ENCODE peak calls at places on chromosomes 13 and 19, in four cellular contexts. One of them, this sample, is unnamed.

GRCh38 chr13:47299316-47299715 is 402.5 kb upstream of the HTR2A start:
- DNase-seq in activated CD4-positive, CD25-positive, alpha-beta regulatory T cell: no peak
- DNase-seq in Kasumi-1: no peak
- DNase-seq in stimulated activated CD4-positive, alpha-beta T cell treated with anti-CD3 and anti-CD28 coated beads, TNF-alpha, amount 100 ng/mL, for 24 hours: no peak
- DNase-seq in this sample: no peak

GRCh38 chr13:81781471-81781870 is 1440.5 kb upstream of the SPRY2 start:
- DNase-seq in activated CD4-positive, CD25-positive, alpha-beta regulatory T cell: no peak
- DNase-seq in Kasumi-1: no peak
- DNase-seq in stimulated activated CD4-positive, alpha-beta T cell treated with anti-CD3 and anti-CD28 coated beads, TNF-alpha, amount 100 ng/mL, for 24 hours: no peak
- DNase-seq in this sample: no peak

GRCh38 chr13:109569938-109570711 is 216.3 kb downstream of the IRS2 start:
- DNase-seq in activated CD4-positive, CD25-positive, alpha-beta regulatory T cell: no peak
- DNase-seq in Kasumi-1: no peak
- DNase-seq in stimulated activated CD4-positive, alpha-beta T cell treated with anti-CD3 and anti-CD28 coated beads, TNF-alpha, amount 100 ng/mL, for 24 hours: peak
- DNase-seq in this sample: no peak

GRCh38 chr19:55373993-55374757 is 2.5 kb upstream of the TMEM190 start:
- DNase-seq in activated CD4-positive, CD25-positive, alpha-beta regulatory T cell: no peak
- DNase-seq in Kasumi-1: no peak
- DNase-seq in stimulated activated CD4-positive, alpha-beta T cell treated with anti-CD3 and anti-CD28 coated beads, TNF-alpha, amount 100 ng/mL, for 24 hours: no peak
- DNase-seq in this sample: peak

GRCh38 chr19:4473708-4474503 is 1.8 kb downstream of the HDGFL2 start:
- DNase-seq in activated CD4-positive, CD25-positive, alpha-beta regulatory T cell: no peak
- DNase-seq in Kasumi-1: no peak
- DNase-seq in stimulated activated CD4-positive, alpha-beta T cell treated with anti-CD3 and anti-CD28 coated beads, TNF-alpha, amount 100 ng/mL, for 24 hours: no peak
- DNase-seq in this sample: no peak

GRCh38 chr19:806815-807421 is 9.7 kb downstream of the PTBP1 start:
- DNase-seq in activated CD4-positive, CD25-positive, alpha-beta regulatory T cell: no peak
- DNase-seq in Kasumi-1: no peak
- DNase-seq in stimulated activated CD4-positive, alpha-beta T cell treated with anti-CD3 and anti-CD28 coated beads, TNF-alpha, amount 100 ng/mL, for 24 hours: no peak
- DNase-seq in this sample: no peak

GRCh38 chr13:91360246-91360751 is 12.8 kb downstream of the MIR17HG start:
- DNase-seq in activated CD4-positive, CD25-positive, alpha-beta regulatory T cell: no peak
- DNase-seq in Kasumi-1: peak
- DNase-seq in stimulated activated CD4-positive, alpha-beta T cell treated with anti-CD3 and anti-CD28 coated beads, TNF-alpha, amount 100 ng/mL, for 24 hours: no peak
- DNase-seq in this sample: no peak

GRCh38 chr19:34261335-34262109 is 7.2 kb downstream of the GARRE1 start:
- DNase-seq in activated CD4-positive, CD25-positive, alpha-beta regulatory T cell: no peak
- DNase-seq in Kasumi-1: no peak
- DNase-seq in stimulated activated CD4-positive, alpha-beta T cell treated with anti-CD3 and anti-CD28 coated beads, TNF-alpha, amount 100 ng/mL, for 24 hours: no peak
- DNase-seq in this sample: no peak

GRCh38 chr13:72651196-72651595 is 76.2 kb downstream of the MZT1 start:
- DNase-seq in activated CD4-positive, CD25-positive, alpha-beta regulatory T cell: no peak
- DNase-seq in Kasumi-1: peak
- DNase-seq in stimulated activated CD4-positive, alpha-beta T cell treated with anti-CD3 and anti-CD28 coated beads, TNF-alpha, amount 100 ng/mL, for 24 hours: no peak
- DNase-seq in this sample: no peak

GRCh38 chr19:11204943-11205349 is 7.6 kb upstream of the KANK2 start:
- DNase-seq in activated CD4-positive, CD25-positive, alpha-beta regulatory T cell: no peak
- DNase-seq in Kasumi-1: no peak
- DNase-seq in stimulated activated CD4-positive, alpha-beta T cell treated with anti-CD3 and anti-CD28 coated beads, TNF-alpha, amount 100 ng/mL, for 24 hours: no peak
- DNase-seq in this sample: no peak

GRCh38 chr13:79829880-79830279 is 348.9 kb downstream of the NDFIP2 start:
- DNase-seq in activated CD4-positive, CD25-positive, alpha-beta regulatory T cell: no peak
- DNase-seq in Kasumi-1: no peak
- DNase-seq in stimulated activated CD4-positive, alpha-beta T cell treated with anti-CD3 and anti-CD28 coated beads, TNF-alpha, amount 100 ng/mL, for 24 hours: no peak
- DNase-seq in this sample: no peak

GRCh38 chr13:74449811-74450524 is 315.8 kb upstream of the KLF12 start:
- DNase-seq in activated CD4-positive, CD25-positive, alpha-beta regulatory T cell: no peak
- DNase-seq in Kasumi-1: no peak
- DNase-seq in stimulated activated CD4-positive, alpha-beta T cell treated with anti-CD3 and anti-CD28 coated beads, TNF-alpha, amount 100 ng/mL, for 24 hours: no peak
- DNase-seq in this sample: no peak

GRCh38 chr19:54383330-54383729 is 18.6 kb upstream of the LAIR1 start:
- DNase-seq in activated CD4-positive, CD25-positive, alpha-beta regulatory T cell: no peak
- DNase-seq in Kasumi-1: no peak
- DNase-seq in stimulated activated CD4-positive, alpha-beta T cell treated with anti-CD3 and anti-CD28 coated beads, TNF-alpha, amount 100 ng/mL, for 24 hours: no peak
- DNase-seq in this sample: no peak

GRCh38 chr13:49791753-49792549 is 531 bp downstream of the KPNA3 start:
- DNase-seq in activated CD4-positive, CD25-positive, alpha-beta regulatory T cell: peak
- DNase-seq in Kasumi-1: peak
- DNase-seq in stimulated activated CD4-positive, alpha-beta T cell treated with anti-CD3 and anti-CD28 coated beads, TNF-alpha, amount 100 ng/mL, for 24 hours: peak
- DNase-seq in this sample: peak

GRCh38 chr13:45700971-45701900 is 884 bp upstream of the CBY2 start:
- DNase-seq in activated CD4-positive, CD25-positive, alpha-beta regulatory T cell: no peak
- DNase-seq in Kasumi-1: no peak
- DNase-seq in stimulated activated CD4-positive, alpha-beta T cell treated with anti-CD3 and anti-CD28 coated beads, TNF-alpha, amount 100 ng/mL, for 24 hours: no peak
- DNase-seq in this sample: no peak

GRCh38 chr19:53254451-53255341 is at the start of gene ZNF677:
- DNase-seq in activated CD4-positive, CD25-positive, alpha-beta regulatory T cell: peak
- DNase-seq in Kasumi-1: no peak
- DNase-seq in stimulated activated CD4-positive, alpha-beta T cell treated with anti-CD3 and anti-CD28 coated beads, TNF-alpha, amount 100 ng/mL, for 24 hours: peak
- DNase-seq in this sample: peak

This sample was measured in astrocyte of the spinal cord.